ENCODE peak calls at places on chromosomes 12 and 14, in four cellular contexts. X is heart left ventricle, Q is neural progenitor cell, L is Peyer's patch. N is an unnamed sample. For H3K27me3, the result is how much of the 10 kb centered on the place peaks cover.

GRCh38 chr12:103956515-103957027 is 9.1 kb upstream of the TDG start:
- DNase-seq in X (no peak), Q (no peak), L (peak), N (peak)

GRCh38 chr14:50335389-50335788 is 23.3 kb downstream of the DMAC2L start:
- DNase-seq in X (peak), Q (peak), L (no peak), N (peak)

GRCh38 chr14:76647699-76648298 is 113.5 kb upstream of the VASH1 start:
- DNase-seq in X (no peak), Q (peak), L (no peak), N (no peak)

GRCh38 chr14:100472094-100472455 is 115.1 kb downstream of the BEGAIN start:
- DNase-seq in X (no peak), Q (no peak), L (no peak), N (no peak)

GRCh38 chr14:101465795-101466448 is 95.4 kb upstream of the DIO3 start:
- DNase-seq in X (no peak), Q (no peak), L (no peak), N (no peak)

GRCh38 chr12:29769162-29769820 is 14.5 kb downstream of the TMTC1 start:
- DNase-seq in X (no peak), Q (no peak), L (no peak), N (no peak)

GRCh38 chr14:62189698-62190097 is 427.5 kb downstream of the SNAPC1 start:
- DNase-seq in X (no peak), Q (no peak), L (no peak), N (no peak)

GRCh38 chr12:43094886-43095285 is 457.1 kb downstream of the ADAMTS20 start:
- DNase-seq in X (no peak), Q (no peak), L (no peak), N (no peak)

GRCh38 chr12:2833810-2834209 is 1.0 kb downstream of the NRIP2 start:
- DNase-seq in X (peak), Q (no peak), L (no peak), N (no peak)

GRCh38 chr12:125175576-125175975 is 110.3 kb downstream of the AACS start:
- DNase-seq in X (no peak), Q (no peak), L (no peak), N (no peak)
- H3K27me3 ChIP-seq in X (under half), Q (under half), L (under half), N (under half)

DNA sequence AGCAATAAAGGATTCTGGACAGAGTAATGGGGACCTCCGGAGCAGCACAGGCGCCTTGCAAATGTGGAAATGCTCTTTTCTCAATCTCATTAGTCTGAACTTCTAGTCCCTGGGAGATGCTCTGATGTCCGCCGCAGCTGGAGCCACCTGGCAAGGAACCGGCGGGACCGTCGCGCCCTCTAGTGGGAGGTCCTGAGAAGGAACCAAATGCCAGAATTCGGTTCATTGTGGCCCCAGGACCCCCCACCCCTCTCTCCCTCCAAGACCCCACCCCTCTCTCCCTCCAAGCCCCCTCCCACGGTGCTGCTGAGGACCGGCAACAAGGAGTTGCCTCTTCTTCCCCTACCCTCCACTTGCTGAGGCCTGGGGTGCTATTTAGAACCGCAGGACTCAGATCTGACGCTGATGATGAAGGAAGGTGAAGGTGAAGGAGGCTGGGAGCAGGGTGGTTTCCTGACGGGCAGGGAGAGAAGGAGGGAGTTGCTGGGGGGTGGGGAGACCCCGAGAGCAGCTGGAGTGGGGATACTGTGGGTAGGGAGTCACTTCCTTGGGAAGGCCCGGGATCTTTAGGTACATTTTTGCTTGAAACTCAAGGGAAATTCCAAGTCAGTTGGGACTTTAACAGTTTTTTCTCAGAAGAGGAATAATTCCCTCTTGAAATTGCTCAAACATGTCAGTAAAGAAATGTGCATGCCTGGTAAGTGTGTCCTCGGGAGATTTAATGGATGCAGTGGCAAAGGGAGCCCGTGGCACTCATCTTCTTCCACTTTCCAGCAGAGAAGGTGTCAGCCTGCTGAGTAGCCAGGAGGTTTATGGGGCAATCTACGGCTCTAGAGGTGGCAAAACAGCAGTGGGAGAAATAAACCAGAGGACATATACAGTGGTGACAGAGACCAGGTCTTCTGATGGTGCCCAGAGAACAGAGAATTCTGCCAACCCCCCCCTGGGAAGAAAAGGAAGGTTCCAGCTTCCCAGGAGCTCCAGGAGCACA is 42.6 kb downstream of the SMIM41 start:
- DNase-seq in X (peak), Q (peak), L (peak), N (peak)
- TF ChIP-seq CTCF in X (peak), Q (peak), L (peak), N (peak)

DNA sequence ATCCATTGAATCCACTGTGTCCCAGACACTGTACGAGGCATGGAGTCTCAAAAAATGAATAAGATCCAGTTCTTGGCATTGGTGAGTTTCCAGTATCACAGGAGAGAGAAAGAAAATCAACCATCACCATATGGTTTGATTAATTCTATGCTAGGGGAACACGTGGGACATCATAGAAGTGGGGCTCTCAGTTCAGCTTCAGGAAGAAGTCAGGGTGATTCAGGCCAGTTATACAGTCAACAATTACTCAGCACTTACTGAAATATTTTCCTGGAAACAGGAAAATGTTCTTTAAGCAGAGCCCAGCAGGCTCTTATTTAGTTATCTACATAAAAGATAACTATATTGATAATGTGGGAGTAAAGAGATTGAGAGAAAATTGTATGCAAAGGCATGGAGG is 407.2 kb downstream of the NOVA1 start:
- DNase-seq in X (no peak), Q (no peak), L (no peak), N (no peak)
- H3K27me3 ChIP-seq in X (under half), Q (under half), L (under half), N (under half)

DNA sequence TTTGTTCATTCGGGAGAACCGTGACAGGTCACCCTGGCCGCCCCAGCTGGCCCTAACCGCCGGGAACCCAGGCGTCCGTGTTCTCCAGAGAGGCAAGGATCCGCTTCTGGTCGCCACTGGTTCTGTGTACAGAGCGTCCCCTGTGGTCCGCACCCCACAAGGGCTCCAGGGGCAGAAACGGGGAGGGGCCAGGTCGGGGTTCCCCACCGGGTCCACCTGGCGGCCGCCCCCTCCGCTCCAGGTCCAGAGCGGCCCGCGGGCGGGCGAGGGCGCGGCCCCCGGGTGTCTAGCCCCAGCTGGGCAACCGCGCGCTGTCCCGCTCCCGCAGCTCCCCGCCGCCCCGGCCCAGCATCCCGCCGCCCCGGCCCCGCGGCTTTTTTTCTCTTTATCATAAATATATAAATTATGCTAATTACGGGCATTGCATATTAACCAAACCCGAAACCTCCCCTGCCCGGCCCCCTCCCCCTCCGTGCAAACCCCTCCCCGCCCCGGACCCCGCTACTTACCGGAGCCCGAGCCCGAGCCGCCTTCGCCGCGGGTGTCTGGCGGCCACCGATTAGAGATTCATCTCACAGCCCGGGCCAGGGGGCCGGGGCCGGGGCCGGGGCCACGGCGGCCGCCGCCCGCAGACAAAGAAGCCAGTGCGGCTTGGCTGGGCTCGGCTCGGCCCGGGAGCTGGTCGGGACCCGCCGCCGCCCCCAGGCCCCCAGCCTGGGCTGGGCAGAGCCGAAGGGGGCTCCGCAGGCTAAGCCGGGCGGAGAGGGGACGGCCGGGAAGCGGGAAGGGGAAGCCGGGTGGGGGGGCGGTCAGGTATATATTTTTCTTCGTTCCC is 512 bp downstream of the POU6F1 start:
- DNase-seq in X (peak), Q (peak), L (peak), N (peak)
- TF ChIP-seq CTCF in X (no peak), Q (peak), L (peak), N (no peak)

GRCh38 chr14:106840258-106840657 is 1313.9 kb downstream of the TMEM121 start:
- DNase-seq in X (no peak), Q (no peak), L (peak), N (no peak)
- H3K27me3 ChIP-seq in X (under half), Q (under half), L (under half), N (under half)